ENCODE peak calls at places on chromosome 17, in ten cellular contexts. M, L, Q, G, C, H, U, Y, R and D are unnamed samples.

GRCh38 chr17:57607553-57608120 is 137.5 kb downstream of the CCDC182 start:
- DNase-seq in M (no peak), L (no peak), Q (no peak), G (no peak), C (no peak), H (no peak), U (no peak), Y (no peak), R (no peak), D (no peak)

GRCh38 chr17:80892019-80892855 is 99.4 kb upstream of the CHMP6 start:
- DNase-seq in M (peak; percentile 98), L (peak; percentile 99), Q (peak; percentile 82), G (no peak), C (no peak), H (peak; percentile 73), U (peak; percentile 91), Y (peak; percentile 70), R (peak; percentile 99), D (no peak)

GRCh38 chr17:57724038-57724728 is 20.9 kb downstream of the CCDC182 start:
- DNase-seq in M (peak; percentile 5), L (peak; percentile 5), Q (no peak), G (peak; percentile 70), C (no peak), H (no peak), U (peak; percentile 74), Y (no peak), R (no peak), D (no peak)

GRCh38 chr17:8963665-8964258 is 1.7 kb downstream of the PIK3R5 start:
- DNase-seq in M (no peak), L (no peak), Q (no peak), G (no peak), C (no peak), H (no peak), U (no peak), Y (no peak), R (no peak), D (no peak)

GRCh38 chr17:72401883-72402726 is 281.3 kb downstream of the SOX9 start:
- DNase-seq in M (no peak), L (no peak), Q (no peak), G (no peak), C (no peak), H (no peak), U (no peak), Y (no peak), R (no peak), D (no peak)

GRCh38 chr17:45143767-45144198 is 4.5 kb upstream of the HEXIM1 start:
- DNase-seq in M (no peak), L (peak; percentile 85), Q (peak; percentile 78), G (no peak), C (peak; percentile 65), H (peak; percentile 92), U (no peak), Y (peak; percentile 92), R (peak; percentile 56), D (no peak)

GRCh38 chr17:47427985-47428384 is 102.9 kb upstream of the NPEPPS start:
- DNase-seq in M (no peak), L (no peak), Q (no peak), G (no peak), C (no peak), H (no peak), U (no peak), Y (no peak), R (no peak), D (peak; percentile 52)

GRCh38 chr17:29140631-29141483 is 39.3 kb downstream of the MYO18A start:
- DNase-seq in M (no peak), L (peak; percentile 52), Q (no peak), G (no peak), C (no peak), H (no peak), U (no peak), Y (no peak), R (no peak), D (no peak)

GRCh38 chr17:42598905-42599304 is 10.3 kb downstream of the RETREG3 start:
- DNase-seq in M (no peak), L (no peak), Q (no peak), G (no peak), C (peak; percentile 33), H (peak; percentile 24), U (no peak), Y (no peak), R (no peak), D (no peak)

GRCh38 chr17:39027037-39027436 is 59.8 kb upstream of the FBXO47 start:
- DNase-seq in M (peak; percentile 7), L (no peak), Q (peak; percentile 45), G (no peak), C (peak; percentile 76), H (peak; percentile 82), U (no peak), Y (peak; percentile 82), R (peak; percentile 11), D (peak; percentile 56)

GRCh38 chr17:55421179-55421934 is at the start of gene MMD:
- DNase-seq in M (no peak), L (no peak), Q (no peak), G (no peak), C (no peak), H (no peak), U (peak; percentile 48), Y (no peak), R (no peak), D (peak; percentile 66)

GRCh38 chr17:57801044-57801711 is 48.7 kb downstream of the MRPS23 start:
- DNase-seq in M (no peak), L (no peak), Q (no peak), G (no peak), C (no peak), H (no peak), U (no peak), Y (no peak), R (no peak), D (no peak)

GRCh38 chr17:50129946-50130777 is at the start of gene SAMD14:
- DNase-seq in M (peak; percentile 39), L (no peak), Q (no peak), G (no peak), C (no peak), H (no peak), U (no peak), Y (peak; percentile 49), R (no peak), D (peak; percentile 65)

GRCh38 chr17:63070031-63070430 is 104.0 kb downstream of the TANC2 start:
- DNase-seq in M (no peak), L (peak; percentile 37), Q (no peak), G (no peak), C (no peak), H (no peak), U (no peak), Y (no peak), R (no peak), D (no peak)

GRCh38 chr17:5821813-5822212 is 237.5 kb upstream of the NLRP1 start:
- DNase-seq in M (no peak), L (no peak), Q (no peak), G (no peak), C (no peak), H (no peak), U (no peak), Y (no peak), R (no peak), D (no peak)

GRCh38 chr17:67022451-67022810 is 21.9 kb upstream of the CACNG1 start:
- DNase-seq in M (no peak), L (no peak), Q (no peak), G (no peak), C (no peak), H (no peak), U (no peak), Y (no peak), R (no peak), D (no peak)

GRCh38 chr17:15264542-15264941 is 584 bp downstream of the PMP22 start:
- DNase-seq in M (no peak), L (no peak), Q (peak; percentile 90), G (no peak), C (peak; percentile 88), H (peak; percentile 62), U (no peak), Y (peak; percentile 50), R (no peak), D (peak; percentile 9)

GRCh38 chr17:51322390-51323029 is 62.2 kb downstream of the UTP18 start:
- DNase-seq in M (peak; percentile 62), L (peak; percentile 57), Q (no peak), G (peak; percentile 11), C (no peak), H (no peak), U (no peak), Y (no peak), R (peak; percentile 45), D (peak; percentile 71)